ENCODE peak calls at places on chromosomes 6 and 20, in ten cellular contexts. A is keratinocyte; L is neuronal stem cell; W is fibroblast of lung; T is heart right ventricle; S is uterus; G is osteoblast; J is aorta; Q is CD8-positive, alpha-beta T cell; Y is mucosa of descending colon. U is an unnamed sample. For H3K36me3, the result is how much of the 10 kb centered on the place peaks cover.

GRCh38 chr6:160279850-160280249 is 21.2 kb upstream of the SLC22A2 start:
- DNase-seq in A (peak), L (no peak), W (peak), T (no peak), S (no peak), G (no peak), J (no peak), Q (no peak), Y (no peak), U (no peak)

GRCh38 chr6:101626264-101626663 is 232.8 kb downstream of the GRIK2 start:
- DNase-seq in A (no peak), L (no peak), W (no peak), T (no peak), S (no peak), G (no peak), J (no peak), Q (no peak), Y (no peak), U (no peak)

GRCh38 chr6:12233693-12234551 is 56.2 kb upstream of the EDN1 start:
- DNase-seq in A (peak), L (peak), W (peak), T (peak), S (no peak), G (peak), J (no peak), Q (no peak), Y (no peak), U (peak)

GRCh38 chr6:139361211-139361610 is 13.2 kb downstream of the CITED2 start:
- DNase-seq in A (no peak), L (no peak), W (no peak), T (no peak), S (no peak), G (no peak), J (no peak), Q (no peak), Y (no peak), U (no peak)

GRCh38 chr20:60906555-60906954 is 345.5 kb upstream of the CDH4 start:
- DNase-seq in A (no peak), L (no peak), W (no peak), T (no peak), S (no peak), G (no peak), J (no peak), Q (no peak), Y (no peak), U (no peak)

GRCh38 chr6:16759181-16759645 is 2.0 kb downstream of the ATXN1 start:
- DNase-seq in A (no peak), L (no peak), W (peak), T (no peak), S (no peak), G (no peak), J (no peak), Q (no peak), Y (no peak), U (peak)

GRCh38 chr20:53752971-53753879 is 159.6 kb upstream of the ZNF217 start:
- DNase-seq in A (no peak), L (no peak), W (peak), T (no peak), S (no peak), G (no peak), J (no peak), Q (no peak), Y (no peak), U (peak)

GRCh38 chr6:17574871-17575560 is 25.1 kb upstream of the FAM8A1 start:
- DNase-seq in A (no peak), L (no peak), W (peak), T (no peak), S (no peak), G (peak), J (no peak), Q (no peak), Y (no peak), U (no peak)

GRCh38 chr20:57409316-57409671 is 18.1 kb downstream of the RBM38 start:
- DNase-seq in A (no peak), L (no peak), W (no peak), T (no peak), S (no peak), G (no peak), J (no peak), Q (no peak), Y (peak), U (no peak)

GRCh38 chr6:148274809-148275208 is 67.8 kb upstream of the SASH1 start:
- DNase-seq in A (no peak), L (no peak), W (no peak), T (no peak), S (no peak), G (no peak), J (no peak), Q (no peak), Y (no peak), U (no peak)

GRCh38 chr6:31585531-31585930 is 546 bp upstream of the LST1 start:
- DNase-seq in A (no peak), L (no peak), W (no peak), T (no peak), S (no peak), G (peak), J (no peak), Q (no peak), Y (no peak), U (no peak)

GRCh38 chr6:2448826-2449571 is 203.6 kb upstream of the GMDS start:
- DNase-seq in A (peak), L (peak), W (peak), T (peak), S (no peak), G (peak), J (no peak), Q (no peak), Y (no peak), U (peak)

GRCh38 chr6:37105782-37106137 is 64.2 kb upstream of the PIM1 start:
- DNase-seq in A (no peak), L (no peak), W (no peak), T (no peak), S (no peak), G (no peak), J (no peak), Q (no peak), Y (no peak), U (no peak)

GRCh38 chr20:56540415-56540814 is 7.4 kb downstream of the FAM209B start:
- DNase-seq in A (no peak), L (no peak), W (peak), T (no peak), S (no peak), G (no peak), J (no peak), Q (no peak), Y (no peak), U (no peak)

GRCh38 chr20:3515379-3516175 is 44.8 kb downstream of the ATRN start:
- DNase-seq in A (no peak), L (no peak), W (peak), T (no peak), S (no peak), G (no peak), J (no peak), Q (no peak), Y (no peak), U (no peak)

GRCh38 chr6:93040375-93040774 is 379.0 kb downstream of the EPHA7 start:
- DNase-seq in A (no peak), L (no peak), W (peak), T (no peak), S (no peak), G (no peak), J (no peak), Q (no peak), Y (no peak), U (no peak)

GRCh38 chr6:113763883-113764282 is 93.3 kb upstream of the MARCKS start:
- DNase-seq in A (peak), L (no peak), W (peak), T (no peak), S (no peak), G (peak), J (no peak), Q (no peak), Y (no peak), U (no peak)

GRCh38 chr20:41969656-41970055 is 351.5 kb upstream of the CHD6 start:
- DNase-seq in A (no peak), L (no peak), W (no peak), T (no peak), S (no peak), G (peak), J (no peak), Q (no peak), Y (no peak), U (no peak)

GRCh38 chr20:50193851-50194830 is 3.5 kb downstream of the CEBPB start:
- DNase-seq in A (no peak), L (no peak), W (peak), T (no peak), S (no peak), G (peak), J (peak), Q (no peak), Y (no peak), U (no peak)

GRCh38 chr20:22568872-22569344 is 15.5 kb downstream of the FOXA2 start:
- DNase-seq in A (no peak), L (no peak), W (no peak), T (no peak), S (no peak), G (no peak), J (no peak), Q (no peak), Y (no peak), U (no peak)

GRCh38 chr6:6728169-6728941 is 139.8 kb downstream of the LY86 start:
- DNase-seq in A (no peak), L (no peak), W (no peak), T (no peak), S (no peak), G (no peak), J (no peak), Q (no peak), Y (no peak), U (no peak)

GRCh38 chr6:40807484-40807883 is 220.3 kb upstream of the LRFN2 start:
- DNase-seq in A (no peak), L (no peak), W (peak), T (no peak), S (no peak), G (no peak), J (no peak), Q (no peak), Y (no peak), U (no peak)

GRCh38 chr20:25341716-25342680 is 48.6 kb downstream of the ABHD12 start:
- DNase-seq in A (peak), L (no peak), W (peak), T (no peak), S (no peak), G (no peak), J (no peak), Q (no peak), Y (no peak), U (no peak)

GRCh38 chr20:17943343-17943742 is 25.3 kb downstream of the SNX5 start:
- DNase-seq in A (no peak), L (no peak), W (no peak), T (no peak), S (no peak), G (no peak), J (no peak), Q (no peak), Y (no peak), U (no peak)
- H3K36me3 ChIP-seq in A (under half), L (under half), W (under half), T (under half), S (under half), G (half or more), J (under half), Q (under half), Y (under half), U (half or more)

GRCh38 chr6:563863-564262 is 93.0 kb downstream of the HUS1B start:
- DNase-seq in A (no peak), L (no peak), W (no peak), T (no peak), S (no peak), G (no peak), J (no peak), Q (no peak), Y (no peak), U (no peak)
- H3K36me3 ChIP-seq in A (under half), L (under half), W (under half), T (under half), S (under half), G (under half), J (under half), Q (under half), Y (under half), U (half or more)

GRCh38 chr20:64264091-64264490 is 8.5 kb downstream of the PCMTD2 start:
- DNase-seq in A (no peak), L (no peak), W (no peak), T (no peak), S (no peak), G (no peak), J (no peak), Q (no peak), Y (no peak), U (no peak)

GRCh38 chr20:64268180-64268579 is 12.6 kb downstream of the PCMTD2 start:
- DNase-seq in A (no peak), L (no peak), W (no peak), T (no peak), S (no peak), G (no peak), J (no peak), Q (no peak), Y (no peak), U (no peak)

GRCh38 chr20:64266988-64267387 is 11.4 kb downstream of the PCMTD2 start:
- DNase-seq in A (no peak), L (no peak), W (no peak), T (no peak), S (no peak), G (no peak), J (no peak), Q (no peak), Y (no peak), U (no peak)

GRCh38 chr20:64261138-64261537 is 5.6 kb downstream of the PCMTD2 start:
- DNase-seq in A (no peak), L (no peak), W (no peak), T (peak), S (no peak), G (no peak), J (no peak), Q (no peak), Y (no peak), U (no peak)

GRCh38 chr20:64265201-64265600 is 9.7 kb downstream of the PCMTD2 start:
- DNase-seq in A (no peak), L (no peak), W (no peak), T (no peak), S (no peak), G (no peak), J (no peak), Q (no peak), Y (no peak), U (no peak)
- H3K36me3 ChIP-seq in A (under half), L (under half), W (under half), T (under half), S (under half), G (under half), J (under half), Q (under half), Y (under half), U (under half)

GRCh38 chr20:21322921-21323321 is 19.8 kb downstream of the XRN2 start:
- DNase-seq in A (no peak), L (no peak), W (no peak), T (no peak), S (no peak), G (no peak), J (no peak), Q (no peak), Y (no peak), U (peak)
- H3K36me3 ChIP-seq in A (under half), L (under half), W (under half), T (under half), S (under half), G (under half), J (under half), Q (under half), Y (under half), U (under half)

GRCh38 chr6:33277663-33278391 is 904 bp downstream of the B3GALT4 start:
- DNase-seq in A (no peak), L (no peak), W (peak), T (no peak), S (no peak), G (no peak), J (no peak), Q (no peak), Y (peak), U (no peak)
- H3K36me3 ChIP-seq in A (under half), L (under half), W (under half), T (under half), S (under half), G (half or more), J (under half), Q (under half), Y (under half), U (half or more)

GRCh38 chr6:87213364-87213763 is 58.0 kb downstream of the ZNF292 start:
- DNase-seq in A (no peak), L (no peak), W (no peak), T (no peak), S (no peak), G (no peak), J (no peak), Q (no peak), Y (no peak), U (no peak)

GRCh38 chr6:87212596-87212995 is 57.2 kb downstream of the ZNF292 start:
- DNase-seq in A (no peak), L (no peak), W (no peak), T (no peak), S (no peak), G (no peak), J (no peak), Q (no peak), Y (no peak), U (no peak)

GRCh38 chr6:87209812-87210211 is 54.4 kb downstream of the ZNF292 start:
- DNase-seq in A (no peak), L (no peak), W (no peak), T (no peak), S (no peak), G (no peak), J (no peak), Q (no peak), Y (no peak), U (no peak)

GRCh38 chr6:87214831-87215230 is 59.5 kb downstream of the ZNF292 start:
- DNase-seq in A (no peak), L (no peak), W (no peak), T (no peak), S (no peak), G (no peak), J (no peak), Q (no peak), Y (no peak), U (no peak)

GRCh38 chr6:87210979-87211378 is 55.6 kb downstream of the ZNF292 start:
- DNase-seq in A (no peak), L (no peak), W (no peak), T (no peak), S (no peak), G (no peak), J (no peak), Q (no peak), Y (no peak), U (no peak)
- H3K36me3 ChIP-seq in A (under half), L (under half), W (under half), T (under half), S (under half), G (under half), J (under half), Q (under half), Y (under half), U (under half)

DNA sequence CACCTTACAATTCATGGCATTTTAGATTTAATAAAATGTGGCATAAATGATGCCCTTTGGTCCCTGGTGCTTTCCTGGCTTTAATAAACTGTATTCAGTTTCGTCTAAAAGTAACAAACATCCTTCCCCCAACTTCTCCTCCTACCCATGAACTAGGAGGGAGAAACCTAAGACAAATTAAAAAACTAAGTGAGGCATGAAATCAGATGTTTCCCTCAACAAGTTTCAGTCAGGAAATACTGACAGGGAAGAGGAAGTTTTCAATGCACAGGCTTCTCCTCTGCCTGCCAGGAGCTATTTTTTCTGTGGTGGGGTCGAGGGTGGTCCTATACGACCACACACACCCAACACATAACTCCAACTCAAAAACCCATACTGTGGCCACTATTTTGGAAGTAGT is 10.0 kb downstream of the HBS1L start:
- DNase-seq in A (no peak), L (no peak), W (no peak), T (no peak), S (no peak), G (no peak), J (no peak), Q (no peak), Y (no peak), U (no peak)
- H3K36me3 ChIP-seq in A (under half), L (under half), W (under half), T (under half), S (under half), G (under half), J (under half), Q (under half), Y (under half), U (under half)

GRCh38 chr20:62785381-62785780 is 10.9 kb upstream of the MRGBP start:
- DNase-seq in A (no peak), L (no peak), W (no peak), T (no peak), S (no peak), G (no peak), J (no peak), Q (no peak), Y (no peak), U (no peak)
- H3K36me3 ChIP-seq in A (under half), L (under half), W (under half), T (under half), S (under half), G (under half), J (under half), Q (under half), Y (under half), U (under half)

GRCh38 chr6:35086282-35086632 is 54.9 kb downstream of the TCP11 start:
- DNase-seq in A (no peak), L (no peak), W (no peak), T (no peak), S (no peak), G (peak), J (peak), Q (no peak), Y (no peak), U (peak)

GRCh38 chr6:35084511-35085203 is 56.5 kb downstream of the TCP11 start:
- DNase-seq in A (no peak), L (no peak), W (no peak), T (no peak), S (no peak), G (peak), J (no peak), Q (no peak), Y (peak), U (no peak)

GRCh38 chr6:35084041-35084491 is 57.1 kb downstream of the TCP11 start:
- DNase-seq in A (no peak), L (no peak), W (no peak), T (no peak), S (peak), G (peak), J (peak), Q (no peak), Y (no peak), U (no peak)

GRCh38 chr6:35086636-35087360 is 54.3 kb downstream of the TCP11 start:
- DNase-seq in A (no peak), L (no peak), W (no peak), T (no peak), S (no peak), G (peak), J (no peak), Q (no peak), Y (peak), U (peak)

GRCh38 chr6:35085359-35086281 is 55.5 kb downstream of the TCP11 start:
- DNase-seq in A (no peak), L (no peak), W (no peak), T (no peak), S (peak), G (peak), J (no peak), Q (no peak), Y (peak), U (peak)
- H3K36me3 ChIP-seq in A (under half), L (under half), W (under half), T (half or more), S (under half), G (under half), J (under half), Q (under half), Y (under half), U (under half)

DNA sequence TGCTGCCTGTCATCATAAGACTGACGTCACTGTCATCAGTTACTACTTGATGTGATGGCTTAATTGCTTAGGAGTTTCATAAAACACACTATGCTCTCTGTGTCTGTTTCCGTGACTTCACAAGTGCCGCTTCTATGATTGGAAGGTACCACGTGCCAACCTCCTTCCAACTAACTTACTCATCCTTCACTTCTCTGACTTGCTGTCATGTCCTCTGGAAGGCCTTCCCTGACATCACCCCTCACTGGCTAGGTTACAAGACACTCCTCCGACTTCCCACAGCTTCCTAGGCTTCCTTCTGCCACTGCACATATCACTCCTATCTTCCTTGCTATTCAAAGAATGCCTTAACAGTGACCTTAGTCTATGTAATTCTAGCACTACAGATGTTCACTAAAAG is 20.4 kb downstream of the SERINC3 start:
- DNase-seq in A (no peak), L (no peak), W (peak), T (peak), S (peak), G (no peak), J (no peak), Q (no peak), Y (no peak), U (no peak)
- H3K36me3 ChIP-seq in A (under half), L (under half), W (under half), T (half or more), S (under half), G (half or more), J (under half), Q (half or more), Y (under half), U (half or more)

U was measured in SJSA1.